ENCODE peak calls at places on chromosomes 3 and 15, in five cellular contexts. E, F, P, R and O are unnamed samples.

GRCh38 chr3:162161595-162161994 is 665.0 kb downstream of the OTOL1 start:
- DNase-seq in P (no peak), E (no peak), R (no peak), F (no peak), O (no peak)

GRCh38 chr3:180680097-180680430 is 775 bp upstream of the CCDC39 start:
- DNase-seq in F (no peak), E (peak; percentile 71), R (peak; percentile 43), P (no peak), O (no peak)

GRCh38 chr15:46892621-46893160 is 824.6 kb upstream of the SEMA6D start:
- DNase-seq in F (no peak), P (no peak), E (no peak), R (peak; percentile 1), O (no peak)

GRCh38 chr15:78080088-78080460 is 2.6 kb upstream of the TBC1D2B start:
- DNase-seq in P (no peak), R (no peak), F (no peak), E (no peak), O (no peak)

GRCh38 chr3:24740367-24740766 is 245.7 kb upstream of the THRB start:
- DNase-seq in E (peak; percentile 8), F (no peak), P (no peak), R (no peak), O (no peak)

GRCh38 chr3:20064796-20065564 is 24.7 kb downstream of the KAT2B start:
- DNase-seq in F (no peak), R (no peak), P (no peak), E (no peak), O (no peak)

GRCh38 chr3:123605789-123606234 is 21.0 kb upstream of the HACD2 start:
- DNase-seq in F (no peak), R (peak; percentile 69), P (no peak), E (peak; percentile 47), O (no peak)

GRCh38 chr3:99859855-99860254 is 42.2 kb downstream of the CMSS1 start:
- DNase-seq in P (no peak), E (no peak), F (no peak), R (peak; percentile 72), O (no peak)

GRCh38 chr3:131444180-131444579 is 58.6 kb downstream of the MRPL3 start:
- DNase-seq in P (no peak), E (no peak), R (no peak), F (no peak), O (no peak)

GRCh38 chr15:99536422-99537033 is 29.3 kb upstream of the MEF2A start:
- DNase-seq in E (no peak), F (no peak), P (no peak), R (peak; percentile 39), O (no peak)

GRCh38 chr3:14413381-14414071 is 11.1 kb downstream of the SLC6A6 start:
- DNase-seq in P (no peak), F (peak; percentile 84), E (peak; percentile 82), R (no peak), O (no peak)

GRCh38 chr3:14412831-14413380 is 10.5 kb downstream of the SLC6A6 start:
- DNase-seq in P (no peak), F (no peak), E (peak; percentile 79), R (no peak), O (no peak)

GRCh38 chr3:14411166-14411526 is 8.7 kb downstream of the SLC6A6 start:
- DNase-seq in R (no peak), P (no peak), F (peak; percentile 89), E (no peak), O (no peak)

GRCh38 chr3:14410501-14411165 is 8.2 kb downstream of the SLC6A6 start:
- DNase-seq in R (no peak), E (no peak), P (no peak), F (peak; percentile 76), O (no peak)

GRCh38 chr3:14411988-14412387 is 9.6 kb downstream of the SLC6A6 start:
- DNase-seq in P (no peak), R (no peak), F (no peak), E (peak; percentile 79), O (no peak)
- TF ChIP-seq CTCF in P (no peak), R (no peak), F (no peak), E (peak; percentile 67), O (no peak)

GRCh38 chr15:57227899-57228298 is 148.4 kb upstream of the CGNL1 start:
- DNase-seq in P (no peak), E (no peak), F (no peak), R (no peak), O (no peak)
- TF ChIP-seq CTCF in P (no peak), E (no peak), F (no peak), R (no peak), O (no peak)

DNA sequence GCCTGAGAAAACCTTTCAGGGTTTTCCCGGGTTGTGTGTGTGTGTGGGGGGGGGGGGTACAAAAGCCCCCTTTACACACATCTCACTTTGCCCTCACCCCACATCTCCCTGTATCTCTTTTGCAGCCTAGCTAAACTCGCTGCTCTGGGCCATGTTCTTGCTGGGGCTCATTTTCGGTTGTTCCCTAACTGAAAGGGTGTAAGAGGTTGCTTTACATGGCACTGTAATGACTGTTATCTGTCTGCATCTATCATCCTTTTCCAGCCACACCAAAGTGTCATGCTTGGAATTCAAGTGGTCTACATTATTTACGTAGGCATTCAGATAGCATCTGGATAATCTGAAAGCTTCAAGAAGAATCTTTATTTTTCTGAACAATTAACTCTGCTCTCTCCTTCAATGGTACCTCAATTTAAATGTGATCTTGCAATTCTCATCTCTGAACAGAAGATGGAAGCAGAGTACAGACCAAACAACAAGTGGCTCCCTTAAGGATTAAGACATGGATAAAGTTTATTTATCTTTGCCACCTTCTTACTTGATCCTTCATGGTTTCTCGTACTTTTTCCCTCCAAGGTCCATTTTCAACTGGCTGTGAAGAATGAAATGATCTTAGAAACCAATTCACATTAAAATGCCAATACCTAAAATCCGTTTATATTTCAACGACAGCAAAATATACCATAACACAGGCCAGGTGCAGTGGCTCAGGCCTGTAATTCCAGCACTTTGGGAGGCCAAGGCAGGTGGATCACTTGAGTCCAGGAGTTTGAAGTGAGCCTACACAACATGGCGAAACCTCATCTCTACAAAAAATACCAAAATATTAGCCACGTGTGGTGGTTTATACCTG is 34.9 kb downstream of the DCLK3 start:
- DNase-seq in R (peak; percentile 30), F (no peak), P (no peak), E (peak; percentile 59), O (no peak)
- TF ChIP-seq CTCF in R (peak; percentile 75), F (peak; percentile 80), P (peak; percentile 65), E (peak; percentile 80), O (peak; percentile 58)

GRCh38 chr3:65170357-65171090 is 482.7 kb upstream of the ADAMTS9 start:
- DNase-seq in F (peak; percentile 71), P (no peak), R (no peak), E (peak; percentile 62), O (no peak)
- TF ChIP-seq CTCF in F (peak; percentile 48), P (no peak), R (no peak), E (peak; percentile 78), O (no peak)

GRCh38 chr3:139561959-139562676 is 22.6 kb upstream of the RBP1 start:
- DNase-seq in F (no peak), R (peak; percentile 59), E (peak; percentile 87), P (no peak), O (no peak)

GRCh38 chr3:139559541-139559940 is 20.0 kb upstream of the RBP1 start:
- DNase-seq in E (no peak), R (peak; percentile 89), F (no peak), P (no peak), O (no peak)

GRCh38 chr3:139558351-139559170 is 19.0 kb upstream of the RBP1 start:
- DNase-seq in P (no peak), F (no peak), R (no peak), E (peak; percentile 36), O (no peak)

GRCh38 chr3:139561428-139561827 is 21.9 kb upstream of the RBP1 start:
- DNase-seq in F (no peak), E (no peak), P (no peak), R (no peak), O (no peak)

GRCh38 chr3:139564290-139564861 is 24.8 kb upstream of the RBP1 start:
- DNase-seq in R (no peak), E (peak; percentile 69), F (no peak), P (no peak), O (no peak)
- TF ChIP-seq CTCF in R (peak; percentile 23), E (peak; percentile 60), F (peak; percentile 11), P (no peak), O (no peak)

GRCh38 chr3:183447206-183448001 is 19.0 kb upstream of the MCF2L2 start:
- DNase-seq in F (peak; percentile 91), R (peak; percentile 68), E (peak; percentile 98), P (peak; percentile 63), O (peak; percentile 67)

GRCh38 chr3:183449791-183450190 is 21.4 kb upstream of the MCF2L2 start:
- DNase-seq in E (no peak), F (no peak), R (no peak), P (no peak), O (no peak)

GRCh38 chr3:183448369-183449128 is 20.1 kb upstream of the MCF2L2 start:
- DNase-seq in R (no peak), E (no peak), P (no peak), F (no peak), O (no peak)

GRCh38 chr3:183446838-183447205 is 18.4 kb upstream of the MCF2L2 start:
- DNase-seq in F (no peak), R (no peak), E (no peak), P (no peak), O (no peak)

GRCh38 chr3:183449391-183449790 is 21.0 kb upstream of the MCF2L2 start:
- DNase-seq in E (peak; percentile 48), R (no peak), P (no peak), F (no peak), O (no peak)
- TF ChIP-seq CTCF in E (no peak), R (no peak), P (no peak), F (no peak), O (no peak)

GRCh38 chr3:39315420-39315819 is 14.1 kb upstream of the CCR8 start:
- DNase-seq in F (no peak), R (no peak), E (no peak), P (no peak), O (no peak)
- TF ChIP-seq CTCF in F (no peak), R (no peak), E (no peak), P (no peak), O (no peak)